ENCODE peak calls at places on chromosome 2, in seven cellular contexts. One of them, this sample, is unnamed.

GRCh38 chr2:233855345-233855744 is 1.0 kb upstream of the HJURP start:
- DNase-seq in Peyer's patch: no peak
- DNase-seq in ascending aorta: no peak
- DNase-seq in tibial artery: no peak
- DNase-seq in stomach: no peak
- DNase-seq in GM12865: no peak
- DNase-seq in fibroblast of the aortic adventitia: no peak
- DNase-seq in this sample: no peak

GRCh38 chr2:105504459-105504858 is 105.6 kb upstream of the FHL2 start:
- DNase-seq in GM12865: no peak
- DNase-seq in tibial artery: no peak
- DNase-seq in ascending aorta: no peak
- DNase-seq in stomach: no peak
- DNase-seq in Peyer's patch: no peak
- DNase-seq in fibroblast of the aortic adventitia: no peak
- DNase-seq in this sample: peak

GRCh38 chr2:67660871-67661270 is 263.7 kb downstream of the ETAA1 start:
- DNase-seq in GM12865: no peak
- DNase-seq in Peyer's patch: no peak
- DNase-seq in stomach: no peak
- DNase-seq in ascending aorta: no peak
- DNase-seq in tibial artery: no peak
- DNase-seq in fibroblast of the aortic adventitia: no peak
- DNase-seq in this sample: peak

GRCh38 chr2:71926860-71927756 is 220.6 kb downstream of the CYP26B1 start:
- DNase-seq in stomach: no peak
- DNase-seq in fibroblast of the aortic adventitia: no peak
- DNase-seq in tibial artery: no peak
- DNase-seq in GM12865: no peak
- DNase-seq in Peyer's patch: no peak
- DNase-seq in ascending aorta: peak
- DNase-seq in this sample: no peak

GRCh38 chr2:48175254-48175653 is 269.0 kb upstream of the FBXO11 start:
- DNase-seq in stomach: no peak
- DNase-seq in fibroblast of the aortic adventitia: no peak
- DNase-seq in tibial artery: no peak
- DNase-seq in GM12865: no peak
- DNase-seq in ascending aorta: no peak
- DNase-seq in Peyer's patch: no peak
- DNase-seq in this sample: peak

GRCh38 chr2:60213865-60214657 is 339.4 kb downstream of the BCL11A start:
- DNase-seq in GM12865: no peak
- DNase-seq in ascending aorta: no peak
- DNase-seq in tibial artery: peak
- DNase-seq in fibroblast of the aortic adventitia: no peak
- DNase-seq in stomach: peak
- DNase-seq in Peyer's patch: no peak
- DNase-seq in this sample: no peak

GRCh38 chr2:69353360-69353759 is 33.7 kb downstream of the GFPT1 start:
- DNase-seq in tibial artery: no peak
- DNase-seq in GM12865: no peak
- DNase-seq in stomach: no peak
- DNase-seq in ascending aorta: no peak
- DNase-seq in fibroblast of the aortic adventitia: no peak
- DNase-seq in Peyer's patch: no peak
- DNase-seq in this sample: no peak

GRCh38 chr2:149160701-149161217 is 122.3 kb downstream of the LYPD6B start:
- DNase-seq in fibroblast of the aortic adventitia: no peak
- DNase-seq in GM12865: peak
- DNase-seq in tibial artery: no peak
- DNase-seq in Peyer's patch: peak
- DNase-seq in stomach: no peak
- DNase-seq in ascending aorta: no peak
- DNase-seq in this sample: no peak

GRCh38 chr2:85234879-85235278 is 92.9 kb downstream of the TGOLN2 start:
- DNase-seq in stomach: no peak
- DNase-seq in GM12865: no peak
- DNase-seq in fibroblast of the aortic adventitia: no peak
- DNase-seq in Peyer's patch: no peak
- DNase-seq in tibial artery: no peak
- DNase-seq in ascending aorta: no peak
- DNase-seq in this sample: no peak

GRCh38 chr2:178193823-178194599 is at the start of gene OSBPL6:
- DNase-seq in stomach: peak
- DNase-seq in tibial artery: peak
- DNase-seq in GM12865: peak
- DNase-seq in fibroblast of the aortic adventitia: peak
- DNase-seq in ascending aorta: peak
- DNase-seq in Peyer's patch: peak
- DNase-seq in this sample: peak
- TF ChIP-seq CTCF in stomach: no peak
- TF ChIP-seq CTCF in tibial artery: peak
- TF ChIP-seq CTCF in GM12865: no peak
- TF ChIP-seq CTCF in fibroblast of the aortic adventitia: no peak
- TF ChIP-seq CTCF in ascending aorta: peak
- TF ChIP-seq CTCF in Peyer's patch: peak
- TF ChIP-seq CTCF in this sample: no peak

GRCh38 chr2:76579911-76580310 is 869.2 kb upstream of the GCFC2 start:
- DNase-seq in tibial artery: no peak
- DNase-seq in Peyer's patch: no peak
- DNase-seq in ascending aorta: no peak
- DNase-seq in stomach: no peak
- DNase-seq in fibroblast of the aortic adventitia: no peak
- DNase-seq in GM12865: no peak
- DNase-seq in this sample: no peak
- H3K4me3 ChIP-seq in tibial artery: no peak
- H3K4me3 ChIP-seq in Peyer's patch: no peak
- H3K4me3 ChIP-seq in ascending aorta: no peak
- H3K4me3 ChIP-seq in stomach: no peak
- H3K4me3 ChIP-seq in fibroblast of the aortic adventitia: no peak
- H3K4me3 ChIP-seq in GM12865: no peak
- H3K4me3 ChIP-seq in this sample: no peak

GRCh38 chr2:129661942-129662341 is 317.5 kb upstream of the RAB6C start:
- DNase-seq in tibial artery: no peak
- DNase-seq in fibroblast of the aortic adventitia: no peak
- DNase-seq in ascending aorta: no peak
- DNase-seq in GM12865: no peak
- DNase-seq in stomach: no peak
- DNase-seq in Peyer's patch: no peak
- DNase-seq in this sample: no peak
- TF ChIP-seq CTCF in tibial artery: no peak
- TF ChIP-seq CTCF in fibroblast of the aortic adventitia: no peak
- TF ChIP-seq CTCF in ascending aorta: no peak
- TF ChIP-seq CTCF in GM12865: no peak
- TF ChIP-seq CTCF in stomach: no peak
- TF ChIP-seq CTCF in Peyer's patch: no peak
- TF ChIP-seq CTCF in this sample: no peak

DNA sequence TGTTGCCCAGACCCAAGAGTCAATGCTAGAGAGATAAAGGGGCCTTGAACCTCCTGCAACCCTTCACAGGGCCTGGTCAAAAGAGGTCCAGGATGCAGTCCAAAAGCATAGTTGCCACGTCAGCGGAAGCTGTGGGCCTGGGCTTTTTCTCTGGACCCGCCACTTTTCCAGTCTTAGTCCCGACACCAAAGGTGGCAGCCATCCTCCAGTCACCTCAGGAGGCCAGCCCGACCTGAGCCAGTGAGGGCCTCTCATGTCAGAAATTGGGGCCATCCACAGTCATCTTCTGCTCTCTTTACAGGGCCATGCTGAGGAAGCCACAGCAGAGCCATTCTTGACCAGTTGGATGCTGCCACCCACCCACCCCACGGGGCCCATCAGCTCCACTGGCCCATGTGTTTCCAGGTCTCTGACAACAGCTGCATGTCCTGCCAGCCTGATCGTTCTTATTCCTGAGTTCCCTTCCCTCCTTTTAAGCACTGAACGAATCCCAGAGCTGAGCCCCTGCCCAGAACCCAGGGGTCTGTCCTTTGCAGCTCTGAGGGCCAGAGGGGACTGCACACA is 34.1 kb upstream of the KLHL29 start:
- DNase-seq in Peyer's patch: no peak
- DNase-seq in fibroblast of the aortic adventitia: no peak
- DNase-seq in tibial artery: no peak
- DNase-seq in GM12865: no peak
- DNase-seq in stomach: no peak
- DNase-seq in ascending aorta: peak
- DNase-seq in this sample: no peak
- H3K4me3 ChIP-seq in Peyer's patch: no peak
- H3K4me3 ChIP-seq in fibroblast of the aortic adventitia: no peak
- H3K4me3 ChIP-seq in tibial artery: no peak
- H3K4me3 ChIP-seq in GM12865: no peak
- H3K4me3 ChIP-seq in stomach: no peak
- H3K4me3 ChIP-seq in ascending aorta: no peak
- H3K4me3 ChIP-seq in this sample: no peak

GRCh38 chr2:237432484-237433092 is 18.6 kb upstream of the COL6A3 start:
- DNase-seq in tibial artery: no peak
- DNase-seq in fibroblast of the aortic adventitia: peak
- DNase-seq in GM12865: no peak
- DNase-seq in Peyer's patch: peak
- DNase-seq in ascending aorta: peak
- DNase-seq in stomach: no peak
- DNase-seq in this sample: peak
- TF ChIP-seq CTCF in tibial artery: no peak
- TF ChIP-seq CTCF in fibroblast of the aortic adventitia: peak
- TF ChIP-seq CTCF in GM12865: no peak
- TF ChIP-seq CTCF in Peyer's patch: no peak
- TF ChIP-seq CTCF in ascending aorta: no peak
- TF ChIP-seq CTCF in stomach: no peak
- TF ChIP-seq CTCF in this sample: peak

DNA sequence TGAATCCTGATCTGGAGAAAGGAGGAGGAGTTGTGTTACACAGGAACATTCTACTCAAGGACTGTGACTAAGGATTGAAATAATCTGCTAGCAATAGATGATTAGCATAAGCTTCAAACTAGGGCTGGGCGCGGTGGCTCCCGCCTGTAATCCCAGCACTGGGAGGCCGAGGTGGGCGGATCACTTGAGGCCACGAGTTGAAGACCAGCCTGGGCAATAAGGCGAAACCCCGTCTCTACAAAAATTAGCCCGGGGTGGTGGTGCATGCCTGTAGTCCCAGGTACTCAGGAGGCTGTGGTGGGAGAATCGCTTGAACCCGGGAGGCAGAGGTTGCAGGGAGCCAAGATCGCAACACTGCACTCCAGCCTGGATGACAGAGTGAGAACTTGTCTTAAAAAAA is 1.5 kb downstream of the TRMT61B start:
- DNase-seq in fibroblast of the aortic adventitia: no peak
- DNase-seq in stomach: no peak
- DNase-seq in Peyer's patch: no peak
- DNase-seq in ascending aorta: no peak
- DNase-seq in GM12865: no peak
- DNase-seq in tibial artery: no peak
- DNase-seq in this sample: no peak
- H3K4me3 ChIP-seq in fibroblast of the aortic adventitia: peak
- H3K4me3 ChIP-seq in stomach: peak
- H3K4me3 ChIP-seq in Peyer's patch: no peak
- H3K4me3 ChIP-seq in ascending aorta: peak
- H3K4me3 ChIP-seq in GM12865: peak
- H3K4me3 ChIP-seq in tibial artery: peak
- H3K4me3 ChIP-seq in this sample: peak

This sample was measured in fibroblast of mammary gland.